ENCODE peak calls at places on chromosomes 13 and 19, in five cellular contexts. R is T-cell, S is foreskin keratinocyte, N is GM04503, D is neural progenitor cell. M is an unnamed sample.

GRCh38 chr19:51172223-51172622 is 30.1 kb downstream of the SIGLEC7 start:
- DNase-seq in N (no peak), S (no peak), D (no peak), R (no peak), M (no peak)

GRCh38 chr13:114063545-114064515 is 68.6 kb downstream of the RASA3 start:
- DNase-seq in N (peak), S (no peak), D (peak), R (no peak), M (peak)

GRCh38 chr13:34039678-34040077 is 221.7 kb downstream of the RFC3 start:
- DNase-seq in R (no peak), S (peak), D (no peak), N (no peak), M (no peak)

GRCh38 chr13:107846642-107847041 is 368.7 kb downstream of the LIG4 start:
- DNase-seq in N (no peak), R (no peak), D (no peak), S (no peak), M (no peak)

GRCh38 chr19:43739419-43739818 is 15.3 kb downstream of the SMG9 start:
- DNase-seq in D (no peak), S (no peak), N (no peak), R (no peak), M (no peak)

GRCh38 chr13:49731766-49732165 is 40.5 kb upstream of the EBPL start:
- DNase-seq in D (no peak), N (peak), R (no peak), S (peak), M (peak)

GRCh38 chr13:68048802-68049359 is 818.7 kb upstream of the PCDH9 start:
- DNase-seq in R (no peak), N (no peak), S (no peak), D (no peak), M (no peak)

GRCh38 chr13:74132768-74133656 is 1.2 kb downstream of the KLF12 start:
- DNase-seq in R (peak), N (no peak), S (peak), D (peak), M (peak)

GRCh38 chr13:60754211-60754610 is 357.2 kb downstream of the TDRD3 start:
- DNase-seq in R (no peak), S (no peak), D (peak), N (no peak), M (no peak)

GRCh38 chr13:21309542-21310172 is 133.2 kb downstream of the MRPL57 start:
- DNase-seq in S (no peak), N (no peak), R (no peak), D (no peak), M (no peak)

GRCh38 chr19:32976223-32976805 is 4.3 kb downstream of the FAAP24 start:
- DNase-seq in N (no peak), S (peak), R (peak), D (peak), M (peak)

GRCh38 chr19:11182994-11183393 is 14.4 kb downstream of the KANK2 start:
- DNase-seq in N (no peak), D (no peak), R (no peak), S (no peak), M (no peak)